ENCODE peak calls at places on chromosomes 7 and 10, in nine cellular contexts. One of them, this sample, is unnamed.

GRCh38 chr7:15648461-15648961 is 38.0 kb downstream of the MEOX2 start:
- DNase-seq in mucosa of descending colon: no peak
- DNase-seq in fibroblast of villous mesenchyme: peak; percentile 5
- DNase-seq in bronchial epithelial cell: no peak
- DNase-seq in B cell: no peak
- DNase-seq in RWPE1: no peak
- DNase-seq in CD8-positive, alpha-beta T cell: no peak
- DNase-seq in ascending aorta: no peak
- DNase-seq in mesothelial cell of epicardium: no peak
- DNase-seq in this sample: peak; percentile 56

GRCh38 chr10:11521860-11522259 is 89.6 kb downstream of the USP6NL start:
- DNase-seq in mucosa of descending colon: no peak
- DNase-seq in fibroblast of villous mesenchyme: peak; percentile 41
- DNase-seq in bronchial epithelial cell: peak; percentile 13
- DNase-seq in B cell: no peak
- DNase-seq in RWPE1: no peak
- DNase-seq in CD8-positive, alpha-beta T cell: no peak
- DNase-seq in ascending aorta: no peak
- DNase-seq in mesothelial cell of epicardium: no peak
- DNase-seq in this sample: no peak

GRCh38 chr7:28807396-28807994 is 150.6 kb downstream of the TRIL start:
- DNase-seq in mucosa of descending colon: no peak
- DNase-seq in fibroblast of villous mesenchyme: no peak
- DNase-seq in bronchial epithelial cell: no peak
- DNase-seq in B cell: no peak
- DNase-seq in RWPE1: no peak
- DNase-seq in CD8-positive, alpha-beta T cell: no peak
- DNase-seq in ascending aorta: no peak
- DNase-seq in mesothelial cell of epicardium: no peak
- DNase-seq in this sample: no peak

GRCh38 chr10:18860591-18861205 is 187.9 kb upstream of the MALRD1 start:
- DNase-seq in mucosa of descending colon: no peak
- DNase-seq in fibroblast of villous mesenchyme: no peak
- DNase-seq in bronchial epithelial cell: no peak
- DNase-seq in B cell: no peak
- DNase-seq in RWPE1: no peak
- DNase-seq in CD8-positive, alpha-beta T cell: no peak
- DNase-seq in ascending aorta: no peak
- DNase-seq in mesothelial cell of epicardium: no peak
- DNase-seq in this sample: no peak

GRCh38 chr7:2388637-2388954 is 14.8 kb upstream of the CHST12 start:
- DNase-seq in mucosa of descending colon: no peak
- DNase-seq in fibroblast of villous mesenchyme: no peak
- DNase-seq in bronchial epithelial cell: no peak
- DNase-seq in B cell: no peak
- DNase-seq in RWPE1: no peak
- DNase-seq in CD8-positive, alpha-beta T cell: no peak
- DNase-seq in ascending aorta: no peak
- DNase-seq in mesothelial cell of epicardium: no peak
- DNase-seq in this sample: no peak

GRCh38 chr10:95404460-95404858 is 113.7 kb upstream of the PDLIM1 start:
- DNase-seq in mucosa of descending colon: no peak
- DNase-seq in fibroblast of villous mesenchyme: no peak
- DNase-seq in bronchial epithelial cell: no peak
- DNase-seq in B cell: no peak
- DNase-seq in RWPE1: no peak
- DNase-seq in CD8-positive, alpha-beta T cell: no peak
- DNase-seq in ascending aorta: peak; percentile 60
- DNase-seq in mesothelial cell of epicardium: no peak
- DNase-seq in this sample: no peak

GRCh38 chr7:1563939-1564602 is 5.8 kb downstream of the PSMG3 start:
- DNase-seq in mucosa of descending colon: no peak
- DNase-seq in fibroblast of villous mesenchyme: no peak
- DNase-seq in bronchial epithelial cell: no peak
- DNase-seq in B cell: no peak
- DNase-seq in RWPE1: no peak
- DNase-seq in CD8-positive, alpha-beta T cell: no peak
- DNase-seq in ascending aorta: no peak
- DNase-seq in mesothelial cell of epicardium: no peak
- DNase-seq in this sample: no peak

GRCh38 chr10:125816548-125816947 is 6.5 kb downstream of the UROS start:
- DNase-seq in mucosa of descending colon: no peak
- DNase-seq in fibroblast of villous mesenchyme: no peak
- DNase-seq in bronchial epithelial cell: no peak
- DNase-seq in B cell: no peak
- DNase-seq in RWPE1: no peak
- DNase-seq in CD8-positive, alpha-beta T cell: no peak
- DNase-seq in ascending aorta: no peak
- DNase-seq in mesothelial cell of epicardium: no peak
- DNase-seq in this sample: no peak

GRCh38 chr10:25694206-25694933 is 239.7 kb upstream of the MYO3A start:
- DNase-seq in mucosa of descending colon: no peak
- DNase-seq in fibroblast of villous mesenchyme: no peak
- DNase-seq in bronchial epithelial cell: no peak
- DNase-seq in B cell: no peak
- DNase-seq in RWPE1: no peak
- DNase-seq in CD8-positive, alpha-beta T cell: no peak
- DNase-seq in ascending aorta: no peak
- DNase-seq in mesothelial cell of epicardium: no peak
- DNase-seq in this sample: no peak

GRCh38 chr7:40299097-40299496 is 164.3 kb downstream of the SUGCT start:
- DNase-seq in mucosa of descending colon: no peak
- DNase-seq in fibroblast of villous mesenchyme: peak; percentile 91
- DNase-seq in bronchial epithelial cell: peak; percentile 89
- DNase-seq in B cell: no peak
- DNase-seq in RWPE1: peak; percentile 37
- DNase-seq in CD8-positive, alpha-beta T cell: no peak
- DNase-seq in ascending aorta: no peak
- DNase-seq in mesothelial cell of epicardium: no peak
- DNase-seq in this sample: no peak

GRCh38 chr10:103793920-103794883 is 61.2 kb downstream of the SH3PXD2A start:
- DNase-seq in mucosa of descending colon: peak; percentile 86
- DNase-seq in fibroblast of villous mesenchyme: no peak
- DNase-seq in bronchial epithelial cell: no peak
- DNase-seq in B cell: no peak
- DNase-seq in RWPE1: no peak
- DNase-seq in CD8-positive, alpha-beta T cell: no peak
- DNase-seq in ascending aorta: no peak
- DNase-seq in mesothelial cell of epicardium: no peak
- DNase-seq in this sample: peak; percentile 21

GRCh38 chr7:148819697-148820332 is 64.3 kb downstream of the EZH2 start:
- DNase-seq in mucosa of descending colon: no peak
- DNase-seq in fibroblast of villous mesenchyme: peak; percentile 41
- DNase-seq in bronchial epithelial cell: peak; percentile 32
- DNase-seq in B cell: no peak
- DNase-seq in RWPE1: peak; percentile 15
- DNase-seq in CD8-positive, alpha-beta T cell: no peak
- DNase-seq in ascending aorta: no peak
- DNase-seq in mesothelial cell of epicardium: no peak
- DNase-seq in this sample: no peak

GRCh38 chr10:19816420-19817250 is at the start of gene PLXDC2:
- DNase-seq in mucosa of descending colon: peak; percentile 66
- DNase-seq in fibroblast of villous mesenchyme: peak; percentile 68
- DNase-seq in bronchial epithelial cell: peak; percentile 47
- DNase-seq in B cell: peak; percentile 16
- DNase-seq in RWPE1: no peak
- DNase-seq in CD8-positive, alpha-beta T cell: no peak
- DNase-seq in ascending aorta: peak; percentile 79
- DNase-seq in mesothelial cell of epicardium: peak; percentile 27
- DNase-seq in this sample: no peak

GRCh38 chr7:12162420-12163113 is 48.5 kb upstream of the TMEM106B start:
- DNase-seq in mucosa of descending colon: no peak
- DNase-seq in fibroblast of villous mesenchyme: peak; percentile 53
- DNase-seq in bronchial epithelial cell: peak; percentile 74
- DNase-seq in B cell: no peak
- DNase-seq in RWPE1: peak; percentile 50
- DNase-seq in CD8-positive, alpha-beta T cell: no peak
- DNase-seq in ascending aorta: no peak
- DNase-seq in mesothelial cell of epicardium: no peak
- DNase-seq in this sample: peak; percentile 57

GRCh38 chr10:3131098-3131497 is 41.5 kb downstream of the PITRM1 start:
- DNase-seq in mucosa of descending colon: peak; percentile 12
- DNase-seq in fibroblast of villous mesenchyme: peak; percentile 33
- DNase-seq in bronchial epithelial cell: peak; percentile 94
- DNase-seq in B cell: no peak
- DNase-seq in RWPE1: peak; percentile 83
- DNase-seq in CD8-positive, alpha-beta T cell: no peak
- DNase-seq in ascending aorta: no peak
- DNase-seq in mesothelial cell of epicardium: no peak
- DNase-seq in this sample: no peak

GRCh38 chr10:80455461-80456345 is 1.6 kb downstream of the TSPAN14 start:
- DNase-seq in mucosa of descending colon: no peak
- DNase-seq in fibroblast of villous mesenchyme: no peak
- DNase-seq in bronchial epithelial cell: no peak
- DNase-seq in B cell: no peak
- DNase-seq in RWPE1: no peak
- DNase-seq in CD8-positive, alpha-beta T cell: no peak
- DNase-seq in ascending aorta: no peak
- DNase-seq in mesothelial cell of epicardium: no peak
- DNase-seq in this sample: no peak

DNA sequence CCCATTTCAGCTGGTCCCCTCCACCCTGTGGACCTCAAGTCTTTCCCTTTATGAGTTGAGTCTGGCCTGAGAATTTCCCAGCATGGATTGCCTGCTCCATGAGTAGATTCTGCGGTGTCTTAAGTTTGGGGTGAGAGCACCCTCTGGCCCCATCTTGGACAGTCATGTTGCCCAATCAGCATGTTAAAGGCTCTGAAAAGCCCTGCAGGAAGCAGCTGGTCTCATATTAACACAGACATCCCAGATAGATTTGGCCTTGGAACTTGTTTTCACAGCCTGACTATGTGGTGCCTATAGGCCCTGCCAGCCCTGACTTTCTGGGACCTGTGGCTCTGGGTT is 15.5 kb upstream of the SLC29A3 start:
- DNase-seq in mucosa of descending colon: no peak
- DNase-seq in fibroblast of villous mesenchyme: no peak
- DNase-seq in bronchial epithelial cell: no peak
- DNase-seq in B cell: no peak
- DNase-seq in RWPE1: no peak
- DNase-seq in CD8-positive, alpha-beta T cell: no peak
- DNase-seq in ascending aorta: no peak
- DNase-seq in mesothelial cell of epicardium: no peak
- DNase-seq in this sample: no peak
- TF ChIP-seq CTCF in mucosa of descending colon: no peak
- TF ChIP-seq CTCF in fibroblast of villous mesenchyme: no peak
- TF ChIP-seq CTCF in bronchial epithelial cell: no peak
- TF ChIP-seq CTCF in B cell: peak; percentile 6
- TF ChIP-seq CTCF in RWPE1: no peak
- TF ChIP-seq CTCF in CD8-positive, alpha-beta T cell: no peak
- TF ChIP-seq CTCF in ascending aorta: no peak
- TF ChIP-seq CTCF in mesothelial cell of epicardium: peak; percentile 3
- TF ChIP-seq CTCF in this sample: no peak

GRCh38 chr7:129150199-129150996 is 5.9 kb downstream of the TSPAN33 start:
- DNase-seq in mucosa of descending colon: no peak
- DNase-seq in fibroblast of villous mesenchyme: no peak
- DNase-seq in bronchial epithelial cell: no peak
- DNase-seq in B cell: no peak
- DNase-seq in RWPE1: no peak
- DNase-seq in CD8-positive, alpha-beta T cell: no peak
- DNase-seq in ascending aorta: no peak
- DNase-seq in mesothelial cell of epicardium: no peak
- DNase-seq in this sample: no peak
- TF ChIP-seq CTCF in mucosa of descending colon: no peak
- TF ChIP-seq CTCF in fibroblast of villous mesenchyme: no peak
- TF ChIP-seq CTCF in bronchial epithelial cell: no peak
- TF ChIP-seq CTCF in B cell: no peak
- TF ChIP-seq CTCF in RWPE1: no peak
- TF ChIP-seq CTCF in CD8-positive, alpha-beta T cell: no peak
- TF ChIP-seq CTCF in ascending aorta: no peak
- TF ChIP-seq CTCF in mesothelial cell of epicardium: no peak
- TF ChIP-seq CTCF in this sample: no peak

DNA sequence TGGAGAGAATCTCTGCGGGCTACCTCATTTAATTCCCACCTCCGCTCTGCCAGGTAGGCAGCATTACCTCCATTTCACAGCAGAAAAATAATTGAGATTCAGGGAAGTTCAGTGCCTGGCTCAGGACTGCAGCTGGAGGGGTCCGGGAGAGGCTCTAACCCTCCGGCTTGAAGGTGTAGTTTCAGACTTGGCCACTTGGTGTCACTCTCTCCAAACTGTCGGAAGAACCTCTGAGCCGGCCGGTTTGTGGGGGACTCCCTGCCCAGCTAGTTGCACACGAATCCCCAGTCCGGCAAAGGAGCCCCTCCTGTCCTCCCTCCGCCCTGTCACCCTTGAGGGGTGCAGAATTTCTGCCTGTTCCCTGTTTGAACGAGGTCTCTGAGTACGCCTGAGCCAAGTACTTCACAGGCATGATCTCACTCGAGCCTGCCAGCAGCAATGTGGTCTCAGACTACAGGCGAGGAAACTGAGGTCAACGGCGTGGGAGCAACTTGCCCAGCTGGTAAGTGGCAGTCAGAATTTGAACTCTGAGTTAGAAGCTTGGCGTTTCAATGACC is 144.7 kb upstream of the ZNF716 start:
- DNase-seq in mucosa of descending colon: no peak
- DNase-seq in fibroblast of villous mesenchyme: no peak
- DNase-seq in bronchial epithelial cell: no peak
- DNase-seq in B cell: no peak
- DNase-seq in RWPE1: no peak
- DNase-seq in CD8-positive, alpha-beta T cell: no peak
- DNase-seq in ascending aorta: no peak
- DNase-seq in mesothelial cell of epicardium: no peak
- DNase-seq in this sample: no peak
- TF ChIP-seq CTCF in mucosa of descending colon: no peak
- TF ChIP-seq CTCF in fibroblast of villous mesenchyme: peak; percentile 15
- TF ChIP-seq CTCF in bronchial epithelial cell: no peak
- TF ChIP-seq CTCF in B cell: no peak
- TF ChIP-seq CTCF in RWPE1: no peak
- TF ChIP-seq CTCF in CD8-positive, alpha-beta T cell: no peak
- TF ChIP-seq CTCF in ascending aorta: no peak
- TF ChIP-seq CTCF in mesothelial cell of epicardium: peak; percentile 32
- TF ChIP-seq CTCF in this sample: no peak

GRCh38 chr10:93493162-93493561 is 3.2 kb upstream of the CEP55 start:
- DNase-seq in mucosa of descending colon: no peak
- DNase-seq in fibroblast of villous mesenchyme: no peak
- DNase-seq in bronchial epithelial cell: no peak
- DNase-seq in B cell: no peak
- DNase-seq in RWPE1: no peak
- DNase-seq in CD8-positive, alpha-beta T cell: no peak
- DNase-seq in ascending aorta: no peak
- DNase-seq in mesothelial cell of epicardium: no peak
- DNase-seq in this sample: no peak

GRCh38 chr10:93494494-93494893 is 1.9 kb upstream of the CEP55 start:
- DNase-seq in mucosa of descending colon: no peak
- DNase-seq in fibroblast of villous mesenchyme: no peak
- DNase-seq in bronchial epithelial cell: no peak
- DNase-seq in B cell: no peak
- DNase-seq in RWPE1: no peak
- DNase-seq in CD8-positive, alpha-beta T cell: no peak
- DNase-seq in ascending aorta: no peak
- DNase-seq in mesothelial cell of epicardium: no peak
- DNase-seq in this sample: no peak

GRCh38 chr10:93495654-93496321 is 624 bp upstream of the CEP55 start:
- DNase-seq in mucosa of descending colon: peak; percentile 67
- DNase-seq in fibroblast of villous mesenchyme: no peak
- DNase-seq in bronchial epithelial cell: peak; percentile 34
- DNase-seq in B cell: peak; percentile 19
- DNase-seq in RWPE1: peak; percentile 53
- DNase-seq in CD8-positive, alpha-beta T cell: no peak
- DNase-seq in ascending aorta: peak; percentile 70
- DNase-seq in mesothelial cell of epicardium: no peak
- DNase-seq in this sample: no peak

GRCh38 chr10:93498196-93498595 is 1.8 kb downstream of the CEP55 start:
- DNase-seq in mucosa of descending colon: no peak
- DNase-seq in fibroblast of villous mesenchyme: no peak
- DNase-seq in bronchial epithelial cell: no peak
- DNase-seq in B cell: no peak
- DNase-seq in RWPE1: no peak
- DNase-seq in CD8-positive, alpha-beta T cell: no peak
- DNase-seq in ascending aorta: no peak
- DNase-seq in mesothelial cell of epicardium: no peak
- DNase-seq in this sample: no peak

GRCh38 chr10:93496322-93497041 is at the start of gene CEP55:
- DNase-seq in mucosa of descending colon: peak; percentile 97
- DNase-seq in fibroblast of villous mesenchyme: peak; percentile 93
- DNase-seq in bronchial epithelial cell: peak; percentile 85
- DNase-seq in B cell: peak; percentile 96
- DNase-seq in RWPE1: peak; percentile 97
- DNase-seq in CD8-positive, alpha-beta T cell: peak; percentile 95
- DNase-seq in ascending aorta: peak; percentile 96
- DNase-seq in mesothelial cell of epicardium: peak; percentile 94
- DNase-seq in this sample: peak; percentile 94
- TF ChIP-seq CTCF in mucosa of descending colon: no peak
- TF ChIP-seq CTCF in fibroblast of villous mesenchyme: no peak
- TF ChIP-seq CTCF in bronchial epithelial cell: no peak
- TF ChIP-seq CTCF in B cell: no peak
- TF ChIP-seq CTCF in RWPE1: no peak
- TF ChIP-seq CTCF in CD8-positive, alpha-beta T cell: no peak
- TF ChIP-seq CTCF in ascending aorta: no peak
- TF ChIP-seq CTCF in mesothelial cell of epicardium: no peak
- TF ChIP-seq CTCF in this sample: no peak